ENCODE peak calls at places on chromosome 4, in five cellular contexts. U is A549, Z is IMR-90, B is SK-N-SH, S is K562. L is an unnamed sample.

GRCh38 chr4:168410681-168411080 is 69.6 kb downstream of the DDX60L start:
- DNase-seq in U (no peak), Z (no peak), B (no peak), S (no peak), L (no peak)

GRCh38 chr4:8280876-8281440 is 11.4 kb downstream of the HTRA3 start:
- DNase-seq in U (no peak), Z (no peak), B (no peak), S (no peak), L (no peak)

GRCh38 chr4:150794706-150795105 is 212.8 kb downstream of the MAB21L2 start:
- DNase-seq in U (no peak), Z (peak), B (no peak), S (no peak), L (no peak)

GRCh38 chr4:107258359-107258758 is 222.2 kb upstream of the DKK2 start:
- DNase-seq in U (no peak), Z (peak), B (no peak), S (no peak), L (no peak)

GRCh38 chr4:87543835-87544461 is 14.8 kb upstream of the SPARCL1 start:
- DNase-seq in U (peak), Z (peak), B (peak), S (peak), L (no peak)

GRCh38 chr4:86441175-86441960 is 81.5 kb upstream of the MAPK10 start:
- DNase-seq in U (peak), Z (peak), B (peak), S (no peak), L (peak)

GRCh38 chr4:60216752-60217151 is 983.4 kb upstream of the ADGRL3 start:
- DNase-seq in U (no peak), Z (peak), B (no peak), S (no peak), L (no peak)

GRCh38 chr4:189202182-189202868 is 738.3 kb upstream of the FRG1 start:
- DNase-seq in U (peak), Z (peak), B (peak), S (peak), L (no peak)

GRCh38 chr4:159289682-159290081 is 186.8 kb downstream of the RAPGEF2 start:
- DNase-seq in U (no peak), Z (no peak), B (no peak), S (no peak), L (no peak)

GRCh38 chr4:82493721-82494425 is 63.5 kb downstream of the ENOPH1 start:
- DNase-seq in U (no peak), Z (peak), B (no peak), S (no peak), L (no peak)

GRCh38 chr4:99024481-99025275 is 29.2 kb downstream of the METAP1 start:
- DNase-seq in U (no peak), Z (no peak), B (no peak), S (no peak), L (no peak)

GRCh38 chr4:5165419-5166369 is 114.4 kb downstream of the STK32B start:
- DNase-seq in U (no peak), Z (peak), B (no peak), S (no peak), L (no peak)

GRCh38 chr4:186192068-186192751 is 843 bp downstream of the CYP4V2 start:
- DNase-seq in U (peak), Z (peak), B (no peak), S (no peak), L (no peak)

GRCh38 chr4:56400560-56400959 is 13.3 kb upstream of the AASDH start:
- DNase-seq in U (no peak), Z (no peak), B (no peak), S (no peak), L (no peak)

GRCh38 chr4:101192244-101192643 is 155.1 kb downstream of the PPP3CA start:
- DNase-seq in U (no peak), Z (no peak), B (no peak), S (no peak), L (no peak)

GRCh38 chr4:183349673-183350072 is 27.4 kb upstream of the CLDN24 start:
- DNase-seq in U (no peak), Z (peak), B (no peak), S (no peak), L (no peak)

GRCh38 chr4:3668825-3669552 is 97.2 kb upstream of the ADRA2C start:
- DNase-seq in U (no peak), Z (no peak), B (no peak), S (no peak), L (no peak)

GRCh38 chr4:8379771-8380170 is 60.8 kb downstream of the ACOX3 start:
- DNase-seq in U (no peak), Z (no peak), B (no peak), S (no peak), L (no peak)

GRCh38 chr4:113637823-113638691 is 123.5 kb downstream of the CAMK2D start:
- DNase-seq in U (no peak), Z (no peak), B (no peak), S (no peak), L (no peak)

GRCh38 chr4:6199344-6199921 is 916 bp downstream of the JAKMIP1 start:
- DNase-seq in U (no peak), Z (no peak), B (peak), S (no peak), L (no peak)

GRCh38 chr4:154609532-154609931 is 2.9 kb downstream of the FGG start:
- DNase-seq in U (no peak), Z (no peak), B (no peak), S (no peak), L (no peak)

GRCh38 chr4:158236304-158237030 is 26.2 kb downstream of the TMEM144 start:
- DNase-seq in U (no peak), Z (no peak), B (no peak), S (no peak), L (no peak)

GRCh38 chr4:94451669-94452475 is at the start of gene PDLIM5:
- DNase-seq in U (peak), Z (peak), B (peak), S (peak), L (peak)

GRCh38 chr4:11910780-11911179 is 482.1 kb upstream of the HS3ST1 start:
- DNase-seq in U (no peak), Z (no peak), B (no peak), S (no peak), L (no peak)

GRCh38 chr4:26235500-26235899 is 85.3 kb upstream of the RBPJ start:
- DNase-seq in U (no peak), Z (peak), B (no peak), S (no peak), L (no peak)
- TF ChIP-seq RCOR1 in U (no peak), Z (no peak), B (no peak), S (no peak), L (no peak)

GRCh38 chr4:23033796-23034195 is 341.1 kb downstream of the GBA3 start:
- DNase-seq in U (no peak), Z (no peak), B (no peak), S (no peak), L (no peak)

GRCh38 chr4:23036921-23037495 is 344.3 kb downstream of the GBA3 start:
- DNase-seq in U (no peak), Z (no peak), B (no peak), S (no peak), L (no peak)

GRCh38 chr4:23036503-23036902 is 343.8 kb downstream of the GBA3 start:
- DNase-seq in U (no peak), Z (no peak), B (no peak), S (no peak), L (no peak)

GRCh38 chr4:23035521-23036056 is 342.9 kb downstream of the GBA3 start:
- DNase-seq in U (no peak), Z (no peak), B (no peak), S (no peak), L (no peak)

DNA sequence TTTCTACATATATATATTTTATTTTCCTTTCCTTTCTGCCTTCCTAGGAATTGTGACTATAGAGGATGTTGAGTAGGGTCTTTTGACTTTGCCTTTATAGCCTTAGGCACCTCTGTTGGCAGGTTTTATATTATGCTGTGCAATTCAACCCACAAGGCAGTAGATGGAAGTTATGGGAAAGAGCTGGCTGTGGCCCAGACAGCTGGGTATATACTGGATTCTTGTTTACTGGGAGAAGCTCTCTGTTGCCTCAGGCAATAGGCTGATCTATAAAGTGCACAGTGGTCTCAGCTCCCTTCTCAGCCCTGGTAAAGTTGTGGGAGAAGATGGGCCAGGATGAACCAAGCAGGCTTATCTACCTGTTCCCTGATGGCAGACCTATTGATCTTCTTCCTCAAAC is 342.0 kb downstream of the GBA3 start:
- DNase-seq in U (no peak), Z (no peak), B (no peak), S (no peak), L (no peak)
- TF ChIP-seq RCOR1 in U (no peak), Z (no peak), B (no peak), S (no peak), L (no peak)

DNA sequence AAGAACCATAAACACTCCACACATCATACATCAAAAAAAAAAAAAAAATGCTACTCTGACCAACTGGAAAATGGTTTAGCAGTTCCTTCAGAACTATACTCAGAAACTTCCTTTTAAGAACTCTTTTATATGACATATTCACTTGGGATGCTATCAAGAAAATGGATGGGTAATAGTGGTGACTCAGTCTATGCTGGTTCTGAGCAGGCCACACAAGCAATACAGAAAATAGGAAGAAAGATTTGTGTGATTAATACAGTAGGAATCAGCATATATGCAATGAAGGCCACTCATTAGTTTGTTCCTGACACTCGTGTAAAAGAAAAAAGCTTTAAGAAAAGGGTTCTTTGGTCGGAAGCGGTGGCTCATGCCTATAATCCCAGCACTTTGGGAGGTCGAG is 123.5 kb upstream of the FAT4 start:
- DNase-seq in U (no peak), Z (peak), B (no peak), S (no peak), L (no peak)
- TF ChIP-seq RCOR1 in U (no peak), Z (no peak), B (no peak), S (no peak), L (no peak)

GRCh38 chr4:122341906-122342305 is 36.9 kb upstream of the ADAD1 start:
- DNase-seq in U (peak), Z (peak), B (no peak), S (no peak), L (no peak)
- TF ChIP-seq RCOR1 in U (no peak), Z (no peak), B (no peak), S (no peak), L (no peak)

GRCh38 chr4:2081540-2081939 is 22.4 kb downstream of the NAT8L start:
- DNase-seq in U (no peak), Z (no peak), B (no peak), S (no peak), L (no peak)

GRCh38 chr4:2082627-2083026 is 23.5 kb downstream of the NAT8L start:
- DNase-seq in U (no peak), Z (no peak), B (no peak), S (no peak), L (no peak)

GRCh38 chr4:2080429-2081300 is 21.5 kb downstream of the NAT8L start:
- DNase-seq in U (no peak), Z (no peak), B (no peak), S (no peak), L (no peak)

GRCh38 chr4:2083116-2083825 is 24.1 kb downstream of the NAT8L start:
- DNase-seq in U (no peak), Z (no peak), B (no peak), S (no peak), L (no peak)

DNA sequence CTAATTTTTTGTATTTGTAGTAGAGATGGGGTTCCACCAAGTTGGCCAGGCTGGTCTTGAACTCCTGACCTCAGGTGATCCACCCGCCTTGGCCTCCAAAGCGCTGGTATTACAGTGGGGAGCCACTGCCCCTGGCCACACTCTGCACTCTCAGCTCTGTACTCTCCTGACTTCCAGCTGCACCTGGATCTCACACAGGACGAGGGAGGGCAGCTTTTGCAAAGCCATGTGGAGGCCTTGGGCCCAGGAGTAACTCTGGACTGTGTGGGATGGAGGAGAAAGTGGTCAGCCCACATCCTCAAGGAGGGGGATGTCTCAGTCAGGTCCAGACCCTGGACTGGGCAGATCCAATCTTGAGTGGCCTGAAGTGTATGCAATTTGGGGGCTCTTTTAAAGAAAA is 23.0 kb downstream of the NAT8L start:
- DNase-seq in U (no peak), Z (no peak), B (no peak), S (no peak), L (no peak)
- TF ChIP-seq RCOR1 in U (no peak), Z (no peak), B (no peak), S (no peak), L (no peak)

DNA sequence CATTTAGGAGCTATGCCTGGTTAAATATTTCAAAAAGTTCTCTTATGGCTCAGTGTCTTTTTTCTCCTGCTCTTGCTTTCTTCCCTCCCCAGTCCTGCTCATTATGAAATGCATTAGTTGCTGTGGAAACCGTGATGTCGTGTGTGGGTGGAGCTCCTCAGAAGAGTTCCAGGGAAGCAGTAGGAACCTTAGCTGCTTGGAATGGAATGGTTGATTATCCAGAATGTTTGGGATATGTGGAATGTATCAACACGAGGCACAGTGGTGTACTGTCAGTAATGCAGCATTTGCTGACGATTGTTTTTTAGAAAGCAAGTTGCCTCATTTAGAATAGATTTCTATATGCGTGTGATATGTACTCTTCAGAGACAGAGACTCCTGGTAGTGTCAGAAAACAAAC is 333.2 kb downstream of the ARHGAP10 start:
- DNase-seq in U (no peak), Z (peak), B (no peak), S (no peak), L (no peak)
- TF ChIP-seq RCOR1 in U (no peak), Z (no peak), B (no peak), S (no peak), L (no peak)